ENCODE peak calls at places on chromosome 2, in five cellular contexts. One of them, this sample, is unnamed.

GRCh38 chr2:88828397-88829137 is 137.1 kb downstream of the RPIA start:
- DNase-seq in H9: no peak
- DNase-seq in IMR-90: peak; percentile 29
- DNase-seq in mesenchymal stem cell: no peak
- DNase-seq in H1: no peak
- DNase-seq in this sample: no peak

GRCh38 chr2:28989973-28990372 is 8.9 kb downstream of the TOGARAM2 start:
- DNase-seq in H9: no peak
- DNase-seq in IMR-90: no peak
- DNase-seq in mesenchymal stem cell: no peak
- DNase-seq in H1: no peak
- DNase-seq in this sample: no peak

GRCh38 chr2:43269706-43270105 is 43.3 kb upstream of the ZFP36L2 start:
- DNase-seq in H9: no peak
- DNase-seq in IMR-90: peak; percentile 81
- DNase-seq in mesenchymal stem cell: peak; percentile 91
- DNase-seq in H1: no peak
- DNase-seq in this sample: no peak

GRCh38 chr2:197081294-197081693 is 154.8 kb upstream of the PGAP1 start:
- DNase-seq in H9: no peak
- DNase-seq in IMR-90: no peak
- DNase-seq in mesenchymal stem cell: no peak
- DNase-seq in H1: no peak
- DNase-seq in this sample: no peak

GRCh38 chr2:160635488-160635887 is 141.9 kb upstream of the RBMS1 start:
- DNase-seq in H9: no peak
- DNase-seq in IMR-90: peak; percentile 65
- DNase-seq in mesenchymal stem cell: peak; percentile 62
- DNase-seq in H1: no peak
- DNase-seq in this sample: no peak

GRCh38 chr2:104944495-104944894 is 90.6 kb downstream of the POU3F3 start:
- DNase-seq in H9: no peak
- DNase-seq in IMR-90: no peak
- DNase-seq in mesenchymal stem cell: no peak
- DNase-seq in H1: peak; percentile 61
- DNase-seq in this sample: peak; percentile 48

GRCh38 chr2:47167149-47167548 is 12.0 kb upstream of the STPG4 start:
- DNase-seq in H9: no peak
- DNase-seq in IMR-90: no peak
- DNase-seq in mesenchymal stem cell: no peak
- DNase-seq in H1: no peak
- DNase-seq in this sample: no peak

GRCh38 chr2:64455545-64455944 is 1.6 kb downstream of the LGALSL start:
- DNase-seq in H9: no peak
- DNase-seq in IMR-90: no peak
- DNase-seq in mesenchymal stem cell: peak; percentile 2
- DNase-seq in H1: no peak
- DNase-seq in this sample: no peak

GRCh38 chr2:55047677-55048299 is 2.5 kb downstream of the RTN4 start:
- DNase-seq in H9: no peak
- DNase-seq in IMR-90: peak; percentile 39
- DNase-seq in mesenchymal stem cell: peak; percentile 65
- DNase-seq in H1: no peak
- DNase-seq in this sample: no peak

GRCh38 chr2:179751184-179751809 is 110.1 kb downstream of the ZNF385B start:
- DNase-seq in H9: no peak
- DNase-seq in IMR-90: peak; percentile 47
- DNase-seq in mesenchymal stem cell: peak; percentile 30
- DNase-seq in H1: no peak
- DNase-seq in this sample: no peak

GRCh38 chr2:120132691-120133090 is 90.5 kb downstream of the TMEM185B start:
- DNase-seq in H9: no peak
- DNase-seq in IMR-90: no peak
- DNase-seq in mesenchymal stem cell: peak; percentile 12
- DNase-seq in H1: no peak
- DNase-seq in this sample: no peak

GRCh38 chr2:74982581-74982980 is 24.1 kb downstream of the POLE4 start:
- DNase-seq in H9: no peak
- DNase-seq in IMR-90: no peak
- DNase-seq in mesenchymal stem cell: no peak
- DNase-seq in H1: no peak
- DNase-seq in this sample: no peak

GRCh38 chr2:74984017-74984416 is 25.6 kb downstream of the POLE4 start:
- DNase-seq in H9: no peak
- DNase-seq in IMR-90: no peak
- DNase-seq in mesenchymal stem cell: no peak
- DNase-seq in H1: no peak
- DNase-seq in this sample: no peak

GRCh38 chr2:74983606-74984005 is 25.2 kb downstream of the POLE4 start:
- DNase-seq in H9: no peak
- DNase-seq in IMR-90: no peak
- DNase-seq in mesenchymal stem cell: no peak
- DNase-seq in H1: no peak
- DNase-seq in this sample: no peak

GRCh38 chr2:74984947-74985637 is 26.6 kb downstream of the POLE4 start:
- DNase-seq in H9: peak; percentile 34
- DNase-seq in IMR-90: no peak
- DNase-seq in mesenchymal stem cell: no peak
- DNase-seq in H1: no peak
- DNase-seq in this sample: no peak

DNA sequence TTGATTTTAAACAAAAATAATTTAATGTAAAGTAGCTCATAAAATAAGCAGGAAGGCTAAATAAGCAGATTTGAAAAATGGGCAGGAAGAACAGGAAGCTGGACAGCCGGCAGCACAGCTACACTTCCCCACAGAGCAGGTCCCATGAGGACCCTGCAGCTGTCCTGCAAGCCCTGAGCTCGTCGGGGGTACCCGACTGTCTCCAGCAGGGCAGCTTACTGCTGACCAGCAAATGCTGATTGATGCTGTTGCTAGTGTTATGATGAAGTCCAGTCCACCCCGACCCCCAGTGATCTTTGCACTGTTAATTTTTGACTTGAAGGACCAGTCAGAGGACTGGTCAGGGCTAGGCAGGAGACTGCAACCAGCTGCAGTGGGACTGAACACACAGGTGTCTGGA is 27.5 kb downstream of the POLE4 start:
- DNase-seq in H9: no peak
- DNase-seq in IMR-90: no peak
- DNase-seq in mesenchymal stem cell: no peak
- DNase-seq in H1: no peak
- DNase-seq in this sample: no peak
- H4K8ac ChIP-seq in H9: no peak overlapping the region
- H4K8ac ChIP-seq in IMR-90: no peak overlapping the region
- H4K8ac ChIP-seq in mesenchymal stem cell: no peak overlapping the region
- H4K8ac ChIP-seq in H1: no peak overlapping the region
- H4K8ac ChIP-seq in this sample: no peak overlapping the region

GRCh38 chr2:184527058-184527457 is 71.3 kb upstream of the ZNF804A start:
- DNase-seq in H9: no peak
- DNase-seq in IMR-90: no peak
- DNase-seq in mesenchymal stem cell: no peak
- DNase-seq in H1: no peak
- DNase-seq in this sample: no peak
- H3K9me3 ChIP-seq in H9: peaks cover 10% of the 10 kb centered on the region
- H3K9me3 ChIP-seq in IMR-90: peaks cover 38% of the 10 kb centered on the region
- H3K9me3 ChIP-seq in mesenchymal stem cell: peaks cover 39% of the 10 kb centered on the region
- H3K9me3 ChIP-seq in H1: peaks cover 25% of the 10 kb centered on the region
- H3K9me3 ChIP-seq in this sample: peaks cover 13% of the 10 kb centered on the region

GRCh38 chr2:10448646-10449480 is 736 bp upstream of the ODC1 start:
- DNase-seq in H9: peak; percentile 92
- DNase-seq in IMR-90: peak; percentile 87
- DNase-seq in mesenchymal stem cell: peak; percentile 87
- DNase-seq in H1: peak; percentile 88
- DNase-seq in this sample: peak; percentile 90
- H2BK5ac ChIP-seq in H9: no peak overlapping the region
- H2BK5ac ChIP-seq in IMR-90: peak overlapping the region; percentile 81
- H2BK5ac ChIP-seq in mesenchymal stem cell: no peak overlapping the region
- H2BK5ac ChIP-seq in H1: peak overlapping the region; percentile 85
- H2BK5ac ChIP-seq in this sample: peak overlapping the region; percentile 29

GRCh38 chr2:73112026-73112912 is 479 bp downstream of the RAB11FIP5 start:
- DNase-seq in H9: peak; percentile 57
- DNase-seq in IMR-90: peak; percentile 49
- DNase-seq in mesenchymal stem cell: peak; percentile 62
- DNase-seq in H1: peak; percentile 75
- DNase-seq in this sample: peak; percentile 44
- H4K8ac ChIP-seq in H9: no peak overlapping the region
- H4K8ac ChIP-seq in IMR-90: peak overlapping the region; percentile 77
- H4K8ac ChIP-seq in mesenchymal stem cell: peak overlapping the region; percentile 94
- H4K8ac ChIP-seq in H1: peak overlapping the region; percentile 76
- H4K8ac ChIP-seq in this sample: no peak overlapping the region

DNA sequence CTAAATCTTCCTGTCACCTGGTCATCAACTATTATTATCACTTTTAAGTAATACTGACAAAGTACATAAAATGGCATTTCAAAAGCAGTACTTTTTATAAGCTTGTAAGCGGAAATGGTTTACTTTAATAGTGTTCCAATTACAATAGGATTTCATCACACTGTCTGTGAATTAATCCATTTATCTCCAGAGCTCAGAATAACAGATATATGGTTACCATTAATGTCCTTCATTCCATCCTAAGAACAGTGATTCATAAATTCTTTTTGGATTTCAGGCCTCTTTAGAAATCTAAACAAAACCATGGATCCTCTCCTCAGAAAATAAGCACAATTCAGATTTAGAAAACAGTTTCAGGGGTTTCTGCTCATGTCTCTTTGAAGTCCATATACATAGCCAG is 68.4 kb downstream of the PID1 start:
- DNase-seq in H9: no peak
- DNase-seq in IMR-90: peak; percentile 4
- DNase-seq in mesenchymal stem cell: peak; percentile 4
- DNase-seq in H1: no peak
- DNase-seq in this sample: no peak
- H3K9me3 ChIP-seq in H9: no peaks in the 10 kb centered on the region
- H3K9me3 ChIP-seq in IMR-90: no peaks in the 10 kb centered on the region
- H3K9me3 ChIP-seq in mesenchymal stem cell: no peaks in the 10 kb centered on the region
- H3K9me3 ChIP-seq in H1: no peaks in the 10 kb centered on the region
- H3K9me3 ChIP-seq in this sample: no peaks in the 10 kb centered on the region

GRCh38 chr2:224159345-224159928 is 120.4 kb upstream of the SERPINE2 start:
- DNase-seq in H9: no peak
- DNase-seq in IMR-90: no peak
- DNase-seq in mesenchymal stem cell: no peak
- DNase-seq in H1: no peak
- DNase-seq in this sample: no peak

GRCh38 chr2:224158061-224158460 is 119.0 kb upstream of the SERPINE2 start:
- DNase-seq in H9: no peak
- DNase-seq in IMR-90: no peak
- DNase-seq in mesenchymal stem cell: no peak
- DNase-seq in H1: peak; percentile 3
- DNase-seq in this sample: no peak

GRCh38 chr2:224157655-224158054 is 118.6 kb upstream of the SERPINE2 start:
- DNase-seq in H9: no peak
- DNase-seq in IMR-90: no peak
- DNase-seq in mesenchymal stem cell: no peak
- DNase-seq in H1: peak; percentile 10
- DNase-seq in this sample: no peak

GRCh38 chr2:224160917-224161316 is 121.8 kb upstream of the SERPINE2 start:
- DNase-seq in H9: no peak
- DNase-seq in IMR-90: peak; percentile 30
- DNase-seq in mesenchymal stem cell: no peak
- DNase-seq in H1: peak; percentile 8
- DNase-seq in this sample: no peak

GRCh38 chr2:224158831-224159230 is 119.7 kb upstream of the SERPINE2 start:
- DNase-seq in H9: no peak
- DNase-seq in IMR-90: no peak
- DNase-seq in mesenchymal stem cell: no peak
- DNase-seq in H1: peak; percentile 1
- DNase-seq in this sample: no peak
- H2BK5ac ChIP-seq in H9: no peak overlapping the region
- H2BK5ac ChIP-seq in IMR-90: no peak overlapping the region
- H2BK5ac ChIP-seq in mesenchymal stem cell: no peak overlapping the region
- H2BK5ac ChIP-seq in H1: no peak overlapping the region
- H2BK5ac ChIP-seq in this sample: no peak overlapping the region

GRCh38 chr2:201779996-201780673 is 598 bp downstream of the ALS2 start:
- DNase-seq in H9: no peak
- DNase-seq in IMR-90: no peak
- DNase-seq in mesenchymal stem cell: peak; percentile 60
- DNase-seq in H1: no peak
- DNase-seq in this sample: no peak
- H4K8ac ChIP-seq in H9: no peak overlapping the region
- H4K8ac ChIP-seq in IMR-90: peak overlapping the region; percentile 66
- H4K8ac ChIP-seq in mesenchymal stem cell: peak overlapping the region; percentile 52
- H4K8ac ChIP-seq in H1: peak overlapping the region; percentile 72
- H4K8ac ChIP-seq in this sample: no peak overlapping the region

GRCh38 chr2:6343076-6343475 is 522.6 kb downstream of the CMPK2 start:
- DNase-seq in H9: no peak
- DNase-seq in IMR-90: no peak
- DNase-seq in mesenchymal stem cell: no peak
- DNase-seq in H1: no peak
- DNase-seq in this sample: no peak

GRCh38 chr2:6342273-6342920 is 523.3 kb downstream of the CMPK2 start:
- DNase-seq in H9: no peak
- DNase-seq in IMR-90: no peak
- DNase-seq in mesenchymal stem cell: no peak
- DNase-seq in H1: no peak
- DNase-seq in this sample: no peak

GRCh38 chr2:6341730-6342129 is 524.0 kb downstream of the CMPK2 start:
- DNase-seq in H9: no peak
- DNase-seq in IMR-90: no peak
- DNase-seq in mesenchymal stem cell: no peak
- DNase-seq in H1: no peak
- DNase-seq in this sample: no peak

DNA sequence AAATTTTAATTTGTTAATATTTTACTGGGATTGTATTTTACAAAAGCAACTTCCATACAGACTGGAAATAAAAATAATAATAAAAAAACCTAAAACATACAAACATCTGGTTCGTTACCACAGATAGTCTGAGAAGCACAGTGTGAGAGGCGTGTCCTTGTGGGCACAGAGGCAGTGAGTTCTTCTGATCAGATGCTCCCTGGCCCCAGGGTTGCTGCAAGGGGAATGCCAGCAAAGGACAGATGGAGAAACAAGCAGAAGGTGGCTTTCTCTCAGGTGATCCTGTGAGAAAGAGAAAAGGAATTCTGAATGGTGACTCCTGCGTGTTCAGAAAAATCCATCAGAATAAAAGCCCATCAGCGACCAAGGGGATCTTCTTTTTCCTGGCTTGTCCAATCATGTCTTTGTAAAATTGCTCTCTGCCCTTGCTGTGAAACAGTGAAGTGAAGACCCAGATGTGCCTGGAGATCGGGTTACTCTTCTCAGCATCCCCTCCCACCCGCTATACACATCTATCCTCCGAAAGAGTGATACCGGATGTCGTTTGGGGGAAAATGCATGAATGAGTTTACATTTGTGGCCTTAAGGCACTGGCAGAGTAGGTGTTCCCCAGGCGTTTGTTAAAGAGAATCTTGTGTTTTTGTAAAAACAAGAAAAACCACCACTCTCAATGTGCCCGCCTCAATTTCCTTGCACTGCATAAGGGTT is 528.4 kb downstream of the CMPK2 start:
- DNase-seq in H9: no peak
- DNase-seq in IMR-90: no peak
- DNase-seq in mesenchymal stem cell: no peak
- DNase-seq in H1: no peak
- DNase-seq in this sample: no peak
- H3K9me3 ChIP-seq in H9: no peaks in the 10 kb centered on the region
- H3K9me3 ChIP-seq in IMR-90: no peaks in the 10 kb centered on the region
- H3K9me3 ChIP-seq in mesenchymal stem cell: peaks cover 3% of the 10 kb centered on the region
- H3K9me3 ChIP-seq in H1: no peaks in the 10 kb centered on the region
- H3K9me3 ChIP-seq in this sample: no peaks in the 10 kb centered on the region

GRCh38 chr2:69762513-69763494 is 20.9 kb downstream of the ANXA4 start:
- DNase-seq in H9: no peak
- DNase-seq in IMR-90: no peak
- DNase-seq in mesenchymal stem cell: no peak
- DNase-seq in H1: no peak
- DNase-seq in this sample: no peak
- H2BK5ac ChIP-seq in H9: no peak overlapping the region
- H2BK5ac ChIP-seq in IMR-90: no peak overlapping the region
- H2BK5ac ChIP-seq in mesenchymal stem cell: no peak overlapping the region
- H2BK5ac ChIP-seq in H1: no peak overlapping the region
- H2BK5ac ChIP-seq in this sample: no peak overlapping the region